ENCODE peak calls at places on chromosomes 5 and 9, in six cellular contexts. N, V, K, Q, I and X are unnamed samples.

GRCh38 chr9:131578778-131579504 is 33.6 kb downstream of the PRRT1B start:
- DNase-seq in N (no peak), K (peak), Q (no peak), V (peak), I (no peak), X (peak)

GRCh38 chr9:16000826-16001225 is 448.0 kb downstream of the CCDC171 start:
- DNase-seq in K (no peak), I (no peak), N (no peak), Q (no peak), V (no peak), X (no peak)

GRCh38 chr5:35990941-35991592 is at the start of gene UGT3A1:
- DNase-seq in I (no peak), K (no peak), V (peak), Q (no peak), N (no peak), X (no peak)

GRCh38 chr9:129954868-129955550 is 88.0 kb downstream of the FNBP1 start:
- DNase-seq in K (no peak), N (peak), I (no peak), V (no peak), Q (no peak), X (no peak)

GRCh38 chr9:97500263-97500662 is 1.2 kb upstream of the TMOD1 start:
- DNase-seq in K (no peak), V (no peak), N (no peak), Q (no peak), I (no peak), X (peak)

GRCh38 chr5:26582350-26583040 is 455.9 kb downstream of the CDH9 start:
- DNase-seq in I (no peak), N (no peak), V (no peak), K (no peak), Q (no peak), X (no peak)

GRCh38 chr5:105840800-105841199 is 1829.9 kb downstream of the EFNA5 start:
- DNase-seq in V (no peak), Q (no peak), N (no peak), K (no peak), I (no peak), X (no peak)

GRCh38 chr9:277595-278330 is 63.1 kb downstream of the DOCK8 start:
- DNase-seq in K (no peak), Q (no peak), V (no peak), N (no peak), I (no peak), X (no peak)

GRCh38 chr5:109173395-109173794 is 236.4 kb downstream of the PJA2 start:
- DNase-seq in I (no peak), Q (no peak), V (no peak), N (no peak), K (no peak), X (no peak)

GRCh38 chr5:171975262-171975876 is 31.1 kb downstream of the FBXW11 start:
- DNase-seq in V (peak), I (no peak), N (no peak), K (no peak), Q (no peak), X (no peak)

GRCh38 chr5:11181940-11182339 is 420.9 kb upstream of the DAP start:
- DNase-seq in K (no peak), V (no peak), N (no peak), Q (no peak), I (no peak), X (no peak)

GRCh38 chr5:11177993-11178711 is 417.1 kb upstream of the DAP start:
- DNase-seq in I (no peak), V (no peak), Q (no peak), N (no peak), K (no peak), X (no peak)

GRCh38 chr5:11180890-11181289 is 419.9 kb upstream of the DAP start:
- DNase-seq in N (no peak), I (no peak), K (no peak), Q (no peak), V (no peak), X (no peak)

GRCh38 chr5:11182441-11183080 is 421.5 kb upstream of the DAP start:
- DNase-seq in K (no peak), N (no peak), V (peak), Q (peak), I (no peak), X (peak)
- TF ChIP-seq CTCF in K (peak), N (peak), V (peak), Q (peak), I (peak), X (peak)

DNA sequence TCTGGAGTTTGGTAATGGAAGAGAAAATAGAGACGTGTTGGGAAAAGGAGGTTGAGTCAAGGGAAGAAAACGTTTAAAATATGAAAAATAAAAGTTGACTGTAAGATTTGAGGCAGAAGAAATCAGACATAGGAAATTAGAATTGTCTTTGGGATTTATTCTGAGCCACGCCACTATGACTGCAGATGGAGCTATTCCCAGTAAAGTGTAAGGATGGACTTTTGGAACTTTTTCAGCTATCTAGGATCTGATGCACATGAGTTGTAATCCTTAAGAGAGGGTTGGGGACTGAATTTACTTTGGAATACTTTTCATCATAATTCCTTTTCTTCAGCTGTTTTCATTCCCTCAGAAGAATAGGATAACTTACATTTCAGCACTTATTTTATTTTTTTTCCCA is 336.7 kb downstream of the FAM170A start:
- DNase-seq in K (no peak), N (no peak), I (no peak), V (no peak), Q (no peak), X (no peak)
- TF ChIP-seq CTCF in K (no peak), N (no peak), I (peak), V (peak), Q (peak), X (no peak)

DNA sequence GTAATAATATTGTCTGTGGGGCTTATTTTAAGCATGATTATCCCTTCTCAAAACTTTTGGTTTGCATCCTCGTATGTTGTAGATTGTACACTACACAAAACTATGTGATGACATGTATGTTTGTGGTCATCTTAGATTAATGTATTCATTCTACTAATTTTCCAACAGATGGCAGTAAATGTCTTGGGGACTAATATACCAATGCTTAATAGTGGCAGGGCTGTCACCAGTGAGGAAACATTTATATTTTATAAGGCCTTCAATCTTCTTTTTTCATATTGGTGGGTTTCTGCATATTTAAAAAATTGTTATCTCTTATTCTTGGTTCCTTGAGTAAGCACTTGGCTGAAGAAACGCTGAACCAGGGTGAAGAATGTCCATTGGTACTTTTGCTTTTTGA is 530.4 kb downstream of the RASEF start:
- DNase-seq in V (no peak), I (no peak), K (no peak), N (peak), Q (peak), X (no peak)
- TF ChIP-seq CTCF in V (peak), I (peak), K (no peak), N (no peak), Q (peak), X (no peak)

DNA sequence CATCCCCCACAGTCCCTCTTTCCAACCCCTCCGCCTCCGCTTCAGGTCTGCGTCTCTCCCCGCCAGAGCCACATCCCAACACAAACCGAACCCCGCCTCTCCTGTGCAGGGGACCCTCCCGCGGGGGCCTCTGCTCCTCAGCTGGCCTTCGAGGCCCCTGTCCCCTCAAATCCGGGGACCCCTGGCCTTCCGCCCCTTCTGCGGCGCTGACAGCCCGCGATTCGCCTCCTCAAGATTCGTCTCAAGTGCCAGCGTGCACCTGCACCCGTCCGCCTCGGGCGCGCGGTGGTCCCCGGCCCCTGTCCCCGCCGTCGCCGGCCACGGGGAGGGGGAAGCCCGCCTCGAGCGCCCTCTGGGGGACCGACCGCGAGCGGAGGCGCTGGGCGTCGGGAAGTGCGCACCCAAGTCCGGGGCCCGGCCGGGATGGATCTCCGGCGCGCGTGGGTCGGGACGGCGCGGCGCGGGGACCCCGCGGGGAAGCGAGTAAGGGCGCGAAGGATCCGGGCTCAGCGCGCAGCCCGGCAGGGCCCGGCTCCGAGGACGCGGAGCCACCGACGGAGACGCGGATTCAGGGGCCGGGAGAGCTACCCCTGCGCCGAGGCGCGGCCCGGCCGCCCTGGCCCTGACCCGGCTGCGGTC is 623 bp downstream of the FLT4 start:
- DNase-seq in Q (no peak), I (no peak), N (no peak), V (peak), K (no peak), X (peak)
- TF ChIP-seq CTCF in Q (peak), I (peak), N (no peak), V (peak), K (no peak), X (no peak)

GRCh38 chr9:90826326-90827020 is 24.9 kb downstream of the SYK start:
- DNase-seq in I (no peak), Q (no peak), N (no peak), V (no peak), K (no peak), X (no peak)

GRCh38 chr9:90827181-90827866 is 25.7 kb downstream of the SYK start:
- DNase-seq in K (peak), N (no peak), Q (no peak), I (no peak), V (no peak), X (peak)

GRCh38 chr9:90821697-90822096 is 20.1 kb downstream of the SYK start:
- DNase-seq in I (no peak), K (no peak), Q (no peak), N (no peak), V (no peak), X (no peak)

GRCh38 chr9:90822866-90823265 is 21.2 kb downstream of the SYK start:
- DNase-seq in I (no peak), N (no peak), K (no peak), V (no peak), Q (no peak), X (no peak)

GRCh38 chr9:90825586-90825985 is 24.0 kb downstream of the SYK start:
- DNase-seq in V (no peak), K (no peak), I (no peak), Q (no peak), N (no peak), X (no peak)
- TF ChIP-seq CTCF in V (no peak), K (no peak), I (no peak), Q (no peak), N (no peak), X (no peak)

GRCh38 chr9:33123632-33124031 is 43.5 kb downstream of the B4GALT1 start:
- DNase-seq in Q (no peak), K (no peak), V (no peak), N (no peak), I (no peak), X (no peak)

GRCh38 chr9:33125441-33125840 is 41.7 kb downstream of the B4GALT1 start:
- DNase-seq in V (no peak), Q (no peak), N (no peak), K (no peak), I (no peak), X (no peak)

GRCh38 chr9:33125871-33126822 is 41.0 kb downstream of the B4GALT1 start:
- DNase-seq in Q (no peak), I (no peak), K (no peak), N (no peak), V (no peak), X (peak)

GRCh38 chr9:33124046-33124445 is 43.1 kb downstream of the B4GALT1 start:
- DNase-seq in Q (no peak), I (no peak), N (no peak), V (no peak), K (no peak), X (no peak)

GRCh38 chr9:33124716-33125378 is 42.3 kb downstream of the B4GALT1 start:
- DNase-seq in Q (no peak), V (no peak), K (no peak), I (no peak), N (no peak), X (peak)
- TF ChIP-seq CTCF in Q (no peak), V (no peak), K (peak), I (no peak), N (no peak), X (no peak)

DNA sequence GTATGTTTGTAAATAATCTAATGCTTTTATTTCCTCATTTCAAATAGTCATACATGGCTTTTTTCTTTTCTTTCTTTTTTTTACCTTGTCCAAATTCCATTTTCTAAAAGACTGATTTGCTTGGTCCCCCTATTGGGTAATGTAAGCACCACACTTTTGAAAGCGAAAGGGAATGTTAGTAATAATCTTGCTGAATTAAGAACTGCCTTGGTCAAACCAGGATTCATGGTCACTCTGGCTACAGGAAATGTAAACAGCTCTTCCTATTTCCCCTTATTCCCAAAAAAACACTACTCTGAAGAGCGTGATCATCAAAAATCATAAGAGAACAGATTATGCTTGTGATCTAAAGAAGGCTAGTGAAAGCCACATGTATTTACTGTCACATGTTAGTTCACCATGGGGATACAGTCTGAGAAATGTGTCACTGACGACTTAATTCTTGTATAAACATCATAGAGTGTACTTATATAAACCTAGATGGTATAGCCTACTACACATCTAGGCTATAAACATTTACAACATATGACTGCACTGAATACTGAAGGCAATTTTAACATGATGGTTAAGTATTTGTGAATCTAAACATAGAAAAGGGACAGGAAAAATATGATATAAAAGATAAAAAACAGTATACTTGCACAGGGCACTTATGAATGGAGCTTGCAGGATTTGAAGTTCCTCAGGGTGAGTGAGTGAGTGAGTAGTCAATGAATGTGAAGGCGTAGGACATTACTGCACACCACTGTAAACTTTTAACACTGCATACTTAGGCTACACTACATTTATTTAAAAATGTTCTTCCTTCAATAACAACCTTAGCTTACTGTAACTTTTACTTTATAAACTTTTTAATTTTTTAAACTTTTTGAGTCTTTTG is 75.3 kb downstream of the HMGCR start:
- DNase-seq in I (no peak), K (no peak), N (no peak), Q (no peak), V (no peak), X (no peak)
- TF ChIP-seq CTCF in I (no peak), K (no peak), N (no peak), Q (no peak), V (peak), X (no peak)

DNA sequence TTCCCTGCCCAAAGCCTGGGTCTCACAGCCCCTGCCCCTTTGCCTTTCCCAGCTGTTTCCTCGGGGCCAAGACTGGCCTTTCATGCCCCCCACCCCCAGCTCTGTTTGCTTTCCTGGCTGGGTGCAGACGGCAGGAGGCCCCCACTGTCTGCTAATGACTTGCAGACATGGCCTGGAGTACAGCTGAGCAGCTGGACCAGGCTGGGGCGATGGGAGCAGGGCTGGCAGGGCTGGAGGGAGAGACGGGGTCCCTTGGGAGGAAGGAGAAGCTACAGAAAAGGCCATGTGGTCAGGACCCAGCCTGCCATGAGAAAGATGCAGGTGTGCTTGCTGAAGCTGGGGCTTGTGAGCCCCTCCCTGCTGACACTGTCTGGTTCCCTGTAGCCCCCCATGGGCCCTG is 28.3 kb upstream of the GFPT2 start:
- DNase-seq in Q (no peak), I (no peak), K (no peak), N (no peak), V (no peak), X (no peak)
- TF ChIP-seq CTCF in Q (no peak), I (no peak), K (no peak), N (no peak), V (no peak), X (no peak)

GRCh38 chr5:147394273-147394672 is 115.6 kb downstream of the DPYSL3 start:
- DNase-seq in N (no peak), I (no peak), V (no peak), K (no peak), Q (no peak), X (no peak)

GRCh38 chr5:147393866-147394265 is 116.0 kb downstream of the DPYSL3 start:
- DNase-seq in Q (no peak), K (no peak), I (no peak), N (no peak), V (peak), X (no peak)

GRCh38 chr5:147390654-147391053 is 119.2 kb downstream of the DPYSL3 start:
- DNase-seq in Q (no peak), V (no peak), N (no peak), I (no peak), K (no peak), X (no peak)

GRCh38 chr5:147388171-147388977 is 121.5 kb downstream of the DPYSL3 start:
- DNase-seq in Q (no peak), N (no peak), I (no peak), V (peak), K (no peak), X (no peak)

DNA sequence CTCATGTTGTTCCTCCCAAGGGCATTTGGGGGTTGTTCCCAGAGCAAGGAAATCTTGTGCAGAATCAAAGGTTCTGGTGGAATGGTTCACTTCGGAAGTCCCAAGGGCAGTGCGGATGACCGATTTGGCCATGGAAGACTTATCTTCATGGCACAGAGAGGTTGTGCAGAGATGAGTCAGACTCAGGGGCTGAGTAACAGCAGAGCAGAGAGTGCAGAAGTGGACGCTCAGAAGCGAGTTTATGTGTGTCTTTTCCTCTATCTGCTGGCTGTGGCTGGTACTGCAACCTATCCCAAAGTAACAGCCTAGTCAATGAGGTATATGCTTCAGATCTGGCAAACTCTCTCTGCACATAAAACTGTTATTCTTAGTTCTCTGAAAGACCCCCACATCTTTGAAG is 118.1 kb downstream of the DPYSL3 start:
- DNase-seq in K (peak), I (no peak), Q (peak), N (no peak), V (peak), X (no peak)
- TF ChIP-seq CTCF in K (peak), I (peak), Q (peak), N (peak), V (peak), X (peak)

DNA sequence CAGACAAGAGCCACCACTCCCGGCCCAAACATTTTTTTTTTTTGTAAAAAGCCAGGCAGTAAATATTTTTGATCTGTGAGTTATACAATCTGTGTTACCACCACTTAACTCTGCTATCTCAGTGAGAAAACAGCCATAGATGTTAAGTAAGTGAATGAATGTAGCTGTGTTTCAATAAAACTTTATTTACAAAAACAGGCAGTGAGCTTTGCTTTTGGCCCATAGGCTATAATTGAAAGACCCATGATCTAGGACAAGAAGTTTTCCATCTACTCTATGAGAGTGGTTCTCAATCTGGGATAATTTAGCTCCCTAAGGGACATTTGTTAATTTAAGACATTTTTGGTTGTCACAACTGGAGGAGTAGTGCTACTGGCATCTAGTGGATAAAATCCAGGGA is 91.0 kb downstream of the TMC1 start:
- DNase-seq in Q (no peak), I (no peak), K (no peak), V (no peak), N (no peak), X (no peak)
- TF ChIP-seq CTCF in Q (no peak), I (no peak), K (no peak), V (no peak), N (no peak), X (no peak)